ENCODE peak calls at places on chromosomes 16 and 17, in four cellular contexts. L, S, K and P are unnamed samples.
A peak's percentile ranks its signal among the peaks of the same experiment; 100 is the strongest.

GRCh38 chr16:50593410-50594139 is 45.4 kb downstream of the NKD1 start:
- DNase-seq in L (no peak), S (no peak), K (no peak), P (no peak)

GRCh38 chr16:72783716-72784320 is 264.1 kb downstream of the ZFHX3 start:
- DNase-seq in L (no peak), S (peak; percentile 57), K (peak; percentile 9), P (no peak)

GRCh38 chr17:38591759-38592241 is 14.0 kb downstream of the SRCIN1 start:
- DNase-seq in L (no peak), S (peak; percentile 10), K (no peak), P (no peak)

GRCh38 chr17:40362696-40363479 is 1.6 kb downstream of the GJD3 start:
- DNase-seq in L (peak; percentile 58), S (peak; percentile 76), K (peak; percentile 93), P (no peak)

GRCh38 chr17:59963738-59964454 is 644 bp downstream of the RNFT1 start:
- DNase-seq in L (peak; percentile 31), S (peak; percentile 64), K (no peak), P (peak; percentile 15)

GRCh38 chr17:33469911-33470310 is 176.8 kb upstream of the ASIC2 start:
- DNase-seq in L (no peak), S (peak; percentile 80), K (peak; percentile 10), P (no peak)

GRCh38 chr16:83561876-83562275 is 245.9 kb upstream of the HSBP1 start:
- DNase-seq in L (no peak), S (peak; percentile 36), K (no peak), P (no peak)

GRCh38 chr17:75557075-75557851 is 30.3 kb upstream of the MYO15B start:
- DNase-seq in L (no peak), S (peak; percentile 6), K (peak; percentile 94), P (no peak)

GRCh38 chr17:30600830-30601494 is 123.8 kb downstream of the GOSR1 start:
- DNase-seq in L (no peak), S (peak; percentile 29), K (peak; percentile 58), P (no peak)

GRCh38 chr17:10031606-10032005 is 126.5 kb upstream of the RCVRN start:
- DNase-seq in L (no peak), S (no peak), K (no peak), P (no peak)

GRCh38 chr17:75698659-75699058 is 22.6 kb upstream of the ITGB4 start:
- DNase-seq in L (no peak), S (no peak), K (no peak), P (no peak)

GRCh38 chr16:30948956-30949654 is at the start of gene ORAI3:
- DNase-seq in L (peak; percentile 84), S (peak; percentile 62), K (peak; percentile 57), P (no peak)

GRCh38 chr17:49055181-49055927 is 58.2 kb downstream of the IGF2BP1 start:
- DNase-seq in L (no peak), S (no peak), K (no peak), P (no peak)

GRCh38 chr16:75376475-75376907 is 56.8 kb downstream of the CFDP1 start:
- DNase-seq in L (no peak), S (no peak), K (no peak), P (no peak)

GRCh38 chr16:27468941-27469531 is 67.1 kb downstream of the IL21R start:
- DNase-seq in L (no peak), S (no peak), K (no peak), P (no peak)

GRCh38 chr16:736936-737481 is 3.8 kb downstream of the CIAO3 start:
- DNase-seq in L (no peak), S (no peak), K (no peak), P (no peak)

GRCh38 chr17:2023256-2023655 is 1.9 kb downstream of the RTN4RL1 start:
- DNase-seq in L (no peak), S (no peak), K (no peak), P (no peak)

GRCh38 chr16:4813251-4814003 is 11.0 kb upstream of the ROGDI start:
- DNase-seq in L (no peak), S (no peak), K (no peak), P (no peak)

GRCh38 chr17:41777579-41778188 is 8.8 kb downstream of the JUP start:
- DNase-seq in L (peak; percentile 83), S (peak; percentile 95), K (peak; percentile 98), P (no peak)

GRCh38 chr16:67387479-67388079 is 5.7 kb downstream of the TPPP3 start:
- DNase-seq in L (no peak), S (no peak), K (no peak), P (no peak)

GRCh38 chr17:2189231-2189630 is 114.4 kb downstream of the SMG6 start:
- DNase-seq in L (no peak), S (no peak), K (no peak), P (no peak)

GRCh38 chr16:53433930-53434435 is 288 bp upstream of the RBL2 start:
- DNase-seq in L (no peak), S (peak; percentile 85), K (no peak), P (peak; percentile 39)

GRCh38 chr16:49734330-49734729 is 121.6 kb downstream of the ZNF423 start:
- DNase-seq in L (peak; percentile 58), S (no peak), K (no peak), P (no peak)

GRCh38 chr16:86734559-86735480 is 156.5 kb downstream of the FOXL1 start:
- DNase-seq in L (no peak), S (no peak), K (no peak), P (no peak)

GRCh38 chr16:22161999-22162657 is at the start of gene SDR42E2:
- DNase-seq in L (no peak), S (no peak), K (no peak), P (no peak)

GRCh38 chr16:49467540-49468372 is 94.2 kb downstream of the C16orf78 start:
- DNase-seq in L (no peak), S (no peak), K (no peak), P (no peak)

DNA sequence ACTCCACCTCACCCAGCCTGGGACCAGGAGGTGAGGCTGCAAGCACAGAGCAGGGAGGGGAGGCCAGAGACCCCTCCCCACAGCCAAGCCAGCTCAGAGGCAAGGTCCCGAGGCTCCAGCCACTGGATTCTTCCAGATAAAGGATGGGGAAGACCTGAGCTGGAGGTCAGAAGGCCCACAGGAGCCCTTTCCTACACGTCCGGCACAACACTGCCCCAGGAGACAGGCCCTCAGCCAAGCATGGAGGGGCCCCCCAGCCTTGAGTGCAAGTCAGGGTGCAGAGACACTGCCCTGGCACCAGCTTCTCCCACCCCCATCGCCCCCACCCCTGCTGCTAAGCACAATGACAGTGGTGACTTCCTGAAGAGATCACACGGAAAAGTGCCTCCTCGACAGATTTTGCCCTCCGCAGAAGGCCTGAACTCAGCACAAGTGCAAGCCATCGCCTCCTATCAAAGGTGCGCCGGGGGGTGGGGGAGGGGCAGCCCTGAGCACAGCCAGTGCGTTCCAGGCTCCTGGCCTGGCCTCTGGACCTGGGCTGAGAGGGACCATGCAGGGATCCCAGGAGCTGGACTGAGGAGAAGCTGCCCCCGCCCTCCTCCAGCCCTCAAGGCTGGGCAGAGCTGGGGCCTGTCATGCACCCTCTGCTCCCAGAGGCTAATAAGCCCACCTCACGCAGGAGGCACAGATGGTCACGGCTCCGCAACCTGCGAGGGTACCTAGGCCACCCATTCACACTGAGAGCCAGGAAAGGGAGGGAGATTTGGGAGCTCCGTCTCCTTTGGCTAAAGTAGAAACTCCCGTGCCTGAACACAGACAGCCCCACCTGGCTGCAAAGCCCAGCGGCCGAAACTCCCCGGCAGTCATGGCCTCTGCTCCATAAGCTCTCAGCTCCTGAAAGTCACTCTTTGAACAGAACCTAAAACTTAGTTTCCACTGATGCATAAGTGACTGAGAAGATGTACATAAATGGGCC is 2.7 kb downstream of the MAFG start:
- DNase-seq in L (no peak), S (no peak), K (peak; percentile 65), P (no peak)
- TF ChIP-seq CTCF in L (no peak), S (no peak), K (no peak), P (no peak)

DNA sequence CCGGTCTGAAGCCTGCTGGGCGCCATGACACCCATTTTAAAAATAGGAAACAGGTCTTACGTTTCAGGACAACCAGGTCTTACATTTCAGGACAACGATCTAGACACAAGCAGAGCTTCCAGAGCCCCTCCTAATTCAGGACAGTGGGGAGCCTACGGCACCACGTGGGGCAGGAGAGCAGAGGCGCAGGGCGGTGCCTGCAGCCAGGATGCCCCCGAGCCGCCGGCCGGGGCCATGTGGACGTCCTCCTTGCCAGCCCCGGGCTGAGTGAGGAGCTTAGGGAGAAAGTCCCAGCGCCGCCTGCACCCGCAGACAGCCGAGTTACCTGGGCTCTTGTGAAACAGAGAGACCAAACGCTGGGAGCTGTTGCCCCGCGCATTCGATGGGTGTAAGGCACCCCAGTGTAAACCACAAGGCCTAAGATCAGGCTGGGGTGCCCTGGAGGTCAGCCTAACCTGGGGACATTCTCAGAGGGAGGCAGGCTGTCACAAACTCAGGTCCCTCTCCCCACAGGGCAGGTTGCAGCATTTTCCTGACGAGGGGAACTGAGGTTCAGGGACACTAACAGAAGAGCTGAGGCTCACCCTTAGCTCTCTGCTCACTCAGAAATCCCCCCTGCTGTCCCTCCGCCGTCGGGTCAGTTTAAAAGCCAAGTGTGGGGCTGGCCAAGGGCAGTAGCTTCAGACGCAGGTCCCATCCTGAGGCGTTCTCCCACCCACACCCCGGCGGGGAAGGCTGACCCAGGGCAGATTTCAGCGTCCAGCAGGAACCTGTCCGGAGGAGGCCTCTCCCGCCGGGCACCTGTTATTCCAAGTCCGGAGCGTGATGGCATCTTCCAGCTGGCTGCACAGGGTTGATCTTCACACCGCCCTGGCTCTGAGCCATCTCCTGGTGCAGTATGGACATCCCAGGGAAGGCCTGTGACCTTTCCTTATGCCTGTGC is 1.8 kb upstream of the NOTUM start:
- DNase-seq in L (no peak), S (no peak), K (no peak), P (no peak)
- H3K4me3 ChIP-seq in L (no peak overlapping the region), S (no peak overlapping the region), K (no peak overlapping the region), P (no peak overlapping the region)

GRCh38 chr17:62690168-62690897 is 62.9 kb downstream of the MRC2 start:
- DNase-seq in L (no peak), S (no peak), K (no peak), P (no peak)
- TF ChIP-seq CTCF in L (no peak), S (no peak), K (peak; percentile 22), P (no peak)

GRCh38 chr16:2195316-2196161 is 866 bp downstream of the CASKIN1 start:
- DNase-seq in L (no peak), S (no peak), K (no peak), P (no peak)

GRCh38 chr16:2198283-2198682 is 1.9 kb upstream of the CASKIN1 start:
- DNase-seq in L (no peak), S (no peak), K (no peak), P (no peak)

GRCh38 chr16:2197765-2198164 is 1.4 kb upstream of the CASKIN1 start:
- DNase-seq in L (no peak), S (no peak), K (no peak), P (no peak)

GRCh38 chr16:2196162-2196980 is at the start of gene CASKIN1:
- DNase-seq in L (no peak), S (no peak), K (no peak), P (no peak)

DNA sequence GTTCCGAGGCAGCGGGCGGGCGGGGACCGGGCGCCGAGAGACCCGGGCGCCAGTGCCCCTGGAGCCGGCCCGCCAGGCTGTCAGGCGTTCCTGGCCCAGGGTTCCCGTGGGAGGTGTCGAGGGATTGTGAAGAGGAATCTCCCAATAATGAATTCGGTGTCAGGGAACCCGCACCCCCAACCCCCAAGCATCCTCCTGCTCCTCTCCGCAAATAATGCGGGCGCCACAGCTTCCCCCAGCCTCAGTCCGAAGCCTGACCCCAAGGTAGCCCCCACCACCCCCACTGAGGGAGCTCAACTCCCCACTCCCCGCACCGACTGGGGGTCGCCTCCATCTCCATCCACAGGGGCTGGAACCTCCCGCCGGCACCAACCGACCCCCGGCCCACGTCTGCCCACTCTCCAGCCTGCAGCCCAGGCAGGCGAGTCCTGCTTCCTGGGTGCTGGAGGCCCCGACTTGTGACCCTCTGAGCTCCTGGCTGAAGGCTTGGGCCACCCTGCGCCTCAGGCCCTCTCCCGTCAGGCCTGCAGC is 641 bp upstream of the CASKIN1 start:
- DNase-seq in L (no peak), S (no peak), K (no peak), P (no peak)
- H3K4me3 ChIP-seq in L (peak overlapping the region; percentile 53), S (no peak overlapping the region), K (peak overlapping the region; percentile 58), P (no peak overlapping the region)

GRCh38 chr17:1004769-1005295 is 7.9 kb downstream of the TIMM22 start:
- DNase-seq in L (no peak), S (no peak), K (no peak), P (no peak)
- TF ChIP-seq CTCF in L (no peak), S (no peak), K (no peak), P (no peak)